ENCODE peak calls at places on chromosomes 4 and X, in five cellular contexts. B is astrocyte, G is PC-9, C is MM.1S, P is mammary epithelial cell. Y is an unnamed sample. For H3K4me1, the result is how much of the 10 kb centered on the place peaks cover.

GRCh38 chr4:85522836-85523235 is 47.9 kb downstream of the ARHGAP24 start:
- DNase-seq in C (no peak), P (no peak), B (peak), G (no peak), Y (no peak)

GRCh38 chr4:156378053-156378665 is 424.5 kb upstream of the CTSO start:
- DNase-seq in B (peak), C (peak), P (peak), G (no peak), Y (no peak)

GRCh38 chr4:53005149-53005546 is 143.0 kb downstream of the RASL11B start:
- DNase-seq in G (no peak), B (no peak), C (no peak), P (no peak), Y (no peak)

GRCh38 chrX:115553171-115553570 is 7.8 kb upstream of the PLS3 start:
- DNase-seq in G (no peak), C (no peak), B (no peak), P (no peak), Y (no peak)

GRCh38 chr4:65482410-65482809 is 187.9 kb downstream of the EPHA5 start:
- DNase-seq in P (peak), B (peak), C (no peak), G (no peak), Y (no peak)

GRCh38 chrX:78838709-78839108 is 91.2 kb downstream of the LPAR4 start:
- DNase-seq in G (no peak), P (no peak), B (no peak), C (no peak), Y (no peak)

GRCh38 chrX:9907645-9908387 is 59.3 kb upstream of the CLDN34 start:
- DNase-seq in P (peak), G (peak), C (no peak), B (peak), Y (no peak)

GRCh38 chrX:80229626-80230025 is 190.6 kb upstream of the TENT5D start:
- DNase-seq in G (no peak), B (no peak), P (no peak), C (no peak), Y (no peak)

GRCh38 chr4:107989537-107990386 is at the start of gene HADH:
- DNase-seq in B (peak), C (peak), G (peak), P (peak), Y (peak)

GRCh38 chr4:173009129-173009823 is 159.3 kb upstream of the GALNT7 start:
- DNase-seq in B (peak), P (no peak), C (no peak), G (no peak), Y (no peak)

GRCh38 chrX:13901354-13901753 is 84.5 kb upstream of the GPM6B start:
- DNase-seq in P (no peak), G (no peak), B (no peak), C (no peak), Y (no peak)

DNA sequence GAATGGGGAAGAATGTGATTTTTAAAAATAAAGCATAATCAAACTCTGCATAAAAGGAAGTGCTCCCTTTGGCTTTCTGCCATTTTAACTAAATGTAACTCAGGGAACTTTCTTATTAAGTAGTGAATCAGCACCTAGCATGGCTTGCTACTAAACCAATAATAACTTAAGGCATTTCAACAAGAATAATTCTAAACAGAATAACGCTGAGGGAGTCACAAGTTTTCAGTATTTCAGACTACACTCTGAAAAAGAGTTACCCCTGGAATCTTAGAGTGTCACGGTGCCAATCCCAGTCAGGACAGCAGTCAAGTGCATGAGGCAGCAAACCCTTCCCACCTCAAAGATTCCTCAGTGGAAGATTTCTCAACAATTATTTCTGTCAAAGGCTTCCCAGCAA is 97.2 kb upstream of the MYOZ2 start:
- DNase-seq in B (peak), C (no peak), G (no peak), P (peak), Y (no peak)
- H3K4me1 ChIP-seq in B (under half), C (under half), G (under half), P (under half), Y (under half)

DNA sequence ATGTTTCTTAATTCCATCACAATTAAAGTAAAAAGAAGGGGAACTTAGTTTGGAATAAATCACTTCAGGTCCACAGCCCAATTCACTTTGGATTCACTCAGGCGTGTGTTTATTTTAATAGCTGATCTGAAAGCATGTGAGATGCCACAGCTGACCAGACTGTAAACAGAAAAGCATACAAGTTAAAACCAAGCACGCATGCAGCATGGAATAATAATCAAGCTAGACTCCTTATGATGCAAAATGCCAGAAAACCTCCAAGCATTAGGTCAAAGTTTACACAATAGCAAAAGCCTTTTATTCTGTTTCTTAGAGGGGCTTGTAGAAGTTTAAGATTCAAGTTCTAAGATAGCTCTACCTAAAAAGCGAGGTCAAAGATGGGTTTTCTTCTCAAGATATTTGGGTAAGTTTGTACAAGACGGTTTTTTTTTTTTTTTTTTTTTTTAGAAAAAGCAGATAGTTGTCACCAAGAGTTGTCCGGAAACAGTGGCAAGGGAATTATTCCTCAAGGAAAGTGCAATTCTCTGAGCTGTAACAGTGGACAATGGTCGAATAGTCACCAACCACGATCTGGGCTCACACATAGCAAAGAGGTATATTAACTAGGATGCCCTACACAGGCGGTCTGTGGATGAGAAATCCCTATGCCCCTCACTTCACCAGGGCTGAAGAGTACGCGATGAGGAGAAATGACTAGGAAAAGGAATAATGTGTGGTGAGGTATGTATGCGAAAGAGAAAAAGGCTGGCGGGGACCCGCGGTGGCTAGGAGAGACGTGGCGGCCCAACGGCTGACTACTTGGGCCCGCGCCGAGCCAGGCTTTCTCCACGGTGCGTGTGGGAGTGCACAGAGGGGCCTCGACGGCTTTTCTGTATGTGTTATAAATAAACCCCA is 680 bp upstream of the PRRG1 start:
- DNase-seq in C (no peak), B (peak), G (no peak), P (no peak), Y (no peak)
- TF ChIP-seq EZH2 in C (no peak), B (no peak), G (no peak), P (no peak), Y (no peak)

GRCh38 chr4:83850435-83850834 is 314.5 kb downstream of the GPAT3 start:
- DNase-seq in G (no peak), P (no peak), B (peak), C (no peak), Y (no peak)
- H3K4me1 ChIP-seq in G (under half), P (under half), B (under half), C (under half), Y (under half)

DNA sequence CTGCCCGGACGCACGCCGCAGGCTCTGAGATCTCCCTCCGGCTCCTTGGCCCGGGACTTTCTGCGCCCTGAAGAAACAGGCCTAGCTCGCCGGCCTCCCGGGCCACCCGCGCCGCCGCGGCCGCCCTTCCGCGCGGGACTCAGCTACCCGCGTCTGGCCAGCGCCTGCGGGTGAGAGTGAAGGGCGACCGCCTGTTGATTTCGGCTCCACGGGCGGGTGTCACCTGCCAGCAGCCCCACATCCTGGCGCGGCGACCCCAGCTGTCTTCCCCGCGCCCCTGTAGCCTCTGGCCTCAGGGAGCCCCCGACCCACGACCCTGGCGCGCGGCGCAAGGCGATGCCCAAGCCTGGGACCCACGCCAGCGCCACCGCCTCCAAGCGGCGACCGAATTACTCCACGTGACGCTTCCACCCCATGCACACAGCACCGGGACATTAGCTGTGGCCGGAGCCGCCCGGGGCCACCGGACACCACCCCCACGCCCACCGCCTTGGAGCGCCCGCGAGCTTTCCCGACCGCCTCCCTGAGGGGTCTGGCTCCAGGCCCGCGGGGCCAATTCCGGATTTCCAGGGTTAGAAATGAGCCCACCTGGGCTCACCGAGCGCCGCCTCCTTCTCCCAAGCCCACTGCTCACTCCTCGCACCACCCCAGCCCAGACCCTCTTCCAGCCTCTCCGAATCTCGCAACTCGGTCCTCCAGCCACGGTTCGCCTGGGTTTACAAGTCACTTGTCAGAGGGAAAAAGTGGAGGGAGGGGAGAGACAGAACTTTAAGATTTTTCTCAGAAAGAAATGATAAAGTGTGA is 10.2 kb downstream of the ARX start:
- DNase-seq in P (no peak), G (no peak), C (no peak), B (no peak), Y (no peak)
- TF ChIP-seq EZH2 in P (peak), G (no peak), C (no peak), B (peak), Y (no peak)

GRCh38 chr4:169293343-169294176 is 22.8 kb upstream of the SH3RF1 start:
- DNase-seq in P (no peak), C (peak), G (no peak), B (no peak), Y (no peak)
- H3K4me1 ChIP-seq in P (under half), C (under half), G (under half), B (under half), Y (under half)

GRCh38 chr4:11428701-11429571 is at the start of gene HS3ST1:
- DNase-seq in B (peak), C (peak), P (peak), G (peak), Y (no peak)

GRCh38 chr4:11426003-11426402 is 2.7 kb downstream of the HS3ST1 start:
- DNase-seq in C (no peak), G (no peak), B (no peak), P (no peak), Y (no peak)

GRCh38 chr4:11426716-11427115 is 2.0 kb downstream of the HS3ST1 start:
- DNase-seq in C (no peak), G (no peak), B (no peak), P (peak), Y (no peak)

GRCh38 chr4:11428161-11428700 is 463 bp downstream of the HS3ST1 start:
- DNase-seq in G (peak), C (peak), P (no peak), B (no peak), Y (no peak)

GRCh38 chr4:11427201-11427996 is 1.3 kb downstream of the HS3ST1 start:
- DNase-seq in B (no peak), G (no peak), P (peak), C (no peak), Y (no peak)
- TF ChIP-seq EZH2 in B (no peak), G (no peak), P (no peak), C (no peak), Y (no peak)

GRCh38 chr4:102589743-102590142 is 88.6 kb downstream of the NFKB1 start:
- DNase-seq in C (no peak), G (no peak), P (no peak), B (no peak), Y (no peak)

GRCh38 chr4:102598102-102598758 is 97.1 kb downstream of the NFKB1 start:
- DNase-seq in G (no peak), C (no peak), P (no peak), B (peak), Y (peak)

GRCh38 chr4:102598759-102599379 is 97.7 kb downstream of the NFKB1 start:
- DNase-seq in P (no peak), G (no peak), C (no peak), B (peak), Y (no peak)

GRCh38 chr4:102594000-102594399 is 92.8 kb downstream of the NFKB1 start:
- DNase-seq in G (no peak), B (no peak), P (no peak), C (no peak), Y (no peak)

DNA sequence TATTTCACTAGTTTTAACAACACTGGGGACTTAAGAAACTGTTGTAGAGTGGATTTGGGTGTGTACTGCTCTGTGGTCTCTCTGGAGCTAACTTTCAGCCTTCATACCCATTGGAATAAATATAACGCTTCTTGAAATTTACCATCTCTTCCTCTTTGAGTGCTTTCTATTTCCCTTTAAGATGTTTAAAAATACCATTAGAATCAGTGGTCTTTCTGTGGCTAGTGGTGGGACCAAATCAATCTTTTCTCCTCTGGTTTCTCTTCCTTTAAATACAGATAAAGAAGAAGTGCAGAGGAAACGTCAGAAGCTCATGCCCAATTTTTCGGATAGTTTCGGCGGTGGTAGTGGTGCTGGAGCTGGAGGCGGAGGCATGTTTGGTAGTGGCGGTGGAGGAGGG is 92.0 kb downstream of the NFKB1 start:
- DNase-seq in G (no peak), P (no peak), C (no peak), B (no peak), Y (no peak)
- H3K4me1 ChIP-seq in G (under half), P (under half), C (under half), B (under half), Y (under half)

GRCh38 chr4:164021947-164022346 is 527.5 kb downstream of the TMA16 start:
- DNase-seq in P (no peak), B (no peak), G (no peak), C (no peak), Y (no peak)
- TF ChIP-seq EZH2 in P (no peak), B (no peak), G (no peak), C (no peak), Y (no peak)

Y was measured in DND-41.